ENCODE peak calls at places on chromosomes 11 and 22, in ten cellular contexts. P is NCI-H510A treated with DMSO at 0.1 percent for 48 hours; Z is left cardiac atrium; S is stimulated activated CD4-positive, alpha-beta T cell treated with anti-CD3 and anti-CD28 coated beads, Interleukin-2, amount 100 ng/mL, for 48 hours; H is stimulated activated CD8-positive, alpha-beta memory T cell treated with anti-CD3 and anti-CD28 coated beads, Interleukin-4, amount 100 ng/mL, for 1 hour; D is cerebellum; K is GM13977; W is NCI-H1105; A is GM13976; N is ecto neural progenitor cell. I is an unnamed sample.

GRCh38 chr11:106827687-106828086 is 190.6 kb downstream of the GUCY1A2 start:
- DNase-seq in Z (no peak), K (no peak), A (no peak), N (no peak), P (no peak), H (no peak), S (no peak), W (no peak), D (no peak), I (no peak)

GRCh38 chr22:37896181-37896592 is 9.9 kb upstream of the MICALL1 start:
- DNase-seq in D (no peak), W (no peak), N (no peak), Z (no peak), H (peak; percentile 18), A (peak; percentile 84), P (no peak), K (peak; percentile 70), S (no peak), I (peak; percentile 87)

GRCh38 chr22:49915610-49916009 is 2.6 kb downstream of the ALG12 start:
- DNase-seq in K (no peak), S (no peak), D (no peak), Z (peak; percentile 13), P (no peak), H (no peak), W (no peak), N (no peak), A (no peak), I (no peak)

GRCh38 chr11:8247312-8247711 is 16.4 kb downstream of the LMO1 start:
- DNase-seq in A (no peak), H (no peak), D (no peak), W (no peak), P (no peak), N (no peak), S (no peak), Z (no peak), K (no peak), I (peak; percentile 28)

GRCh38 chr11:65586676-65587075 is 8.9 kb downstream of the KCNK7 start:
- DNase-seq in W (no peak), P (no peak), A (no peak), H (no peak), Z (no peak), S (no peak), D (no peak), N (peak; percentile 77), K (no peak), I (no peak)

GRCh38 chr11:65241134-65241533 is 20.6 kb upstream of the POLA2 start:
- DNase-seq in N (no peak), P (no peak), H (no peak), Z (no peak), S (no peak), K (no peak), A (no peak), D (no peak), W (no peak), I (no peak)

GRCh38 chr22:28279888-28280287 is 360.8 kb upstream of the PITPNB start:
- DNase-seq in Z (no peak), W (no peak), D (no peak), N (no peak), H (no peak), S (no peak), A (no peak), P (no peak), K (no peak), I (no peak)

GRCh38 chr22:37768273-37768672 is 39.5 kb upstream of the GCAT start:
- DNase-seq in W (no peak), D (no peak), P (no peak), K (no peak), A (no peak), H (no peak), S (no peak), N (no peak), Z (no peak), I (no peak)

GRCh38 chr11:16881074-16881709 is 133.0 kb downstream of the PLEKHA7 start:
- DNase-seq in N (peak; percentile 61), P (no peak), K (no peak), Z (peak; percentile 68), D (peak; percentile 53), H (no peak), S (no peak), A (no peak), W (peak; percentile 12), I (peak; percentile 56)

GRCh38 chr22:23763579-23764331 is 965 bp downstream of the C22orf15 start:
- DNase-seq in A (peak; percentile 64), K (peak; percentile 58), H (no peak), S (peak; percentile 37), Z (no peak), N (no peak), W (no peak), P (no peak), D (no peak), I (peak; percentile 43)

GRCh38 chr22:42933783-42934144 is 76.7 kb upstream of the ARFGAP3 start:
- DNase-seq in Z (no peak), H (no peak), W (no peak), D (no peak), A (no peak), P (no peak), S (no peak), K (no peak), N (no peak), I (peak; percentile 48)

GRCh38 chr22:47630741-47631534 is 868.5 kb downstream of the TBC1D22A start:
- DNase-seq in D (no peak), S (no peak), Z (no peak), P (peak; percentile 72), N (peak; percentile 22), W (no peak), A (no peak), H (no peak), K (no peak), I (no peak)

GRCh38 chr11:117538731-117539130 is 211.1 kb downstream of the CEP164 start:
- DNase-seq in W (no peak), N (peak; percentile 60), S (no peak), H (no peak), D (no peak), Z (no peak), P (no peak), A (no peak), K (no peak), I (no peak)

GRCh38 chr11:2950825-2951224 is 21.6 kb upstream of the PHLDA2 start:
- DNase-seq in N (no peak), H (no peak), S (no peak), Z (no peak), W (no peak), P (no peak), D (no peak), K (no peak), A (no peak), I (no peak)

GRCh38 chr11:13970986-13971385 is 8.5 kb downstream of the SPON1 start:
- DNase-seq in D (no peak), K (no peak), A (no peak), S (no peak), Z (no peak), P (peak; percentile 34), H (no peak), N (no peak), W (peak; percentile 24), I (peak; percentile 10)

GRCh38 chr11:64842851-64843841 is 1.3 kb downstream of the CDC42BPG start:
- DNase-seq in S (no peak), H (no peak), W (no peak), D (no peak), K (no peak), N (peak; percentile 68), P (no peak), A (no peak), Z (no peak), I (no peak)

GRCh38 chr11:107770546-107770945 is 58.7 kb upstream of the SLN start:
- DNase-seq in A (no peak), N (no peak), K (no peak), D (no peak), Z (no peak), S (no peak), W (no peak), P (no peak), H (no peak), I (peak; percentile 25)

GRCh38 chr22:19799322-19800190 is 39.0 kb downstream of the TBX1 start:
- DNase-seq in H (no peak), D (peak; percentile 19), K (no peak), S (no peak), P (no peak), Z (peak; percentile 60), W (no peak), N (no peak), A (no peak), I (no peak)

GRCh38 chr11:70210516-70210915 is 7.4 kb downstream of the FADD start:
- DNase-seq in P (no peak), D (no peak), A (no peak), S (no peak), N (no peak), K (no peak), Z (no peak), H (no peak), W (no peak), I (no peak)

GRCh38 chr11:31815743-31816466 is 4.8 kb upstream of the PAX6 start:
- DNase-seq in P (no peak), H (no peak), N (peak; percentile 61), Z (no peak), D (no peak), K (peak; percentile 38), W (no peak), S (no peak), A (peak; percentile 37), I (no peak)

GRCh38 chr22:33116846-33117547 is 58.8 kb upstream of the SYN3 start:
- DNase-seq in H (no peak), A (no peak), K (no peak), W (no peak), N (no peak), Z (no peak), P (no peak), D (no peak), S (no peak), I (no peak)

GRCh38 chr11:35337136-35337918 is 82.0 kb downstream of the SLC1A2 start:
- DNase-seq in W (no peak), P (no peak), A (no peak), N (no peak), K (no peak), D (no peak), S (peak; percentile 3), Z (no peak), H (no peak), I (peak; percentile 41)

GRCh38 chr22:37519268-37520195 is at the start of gene CARD10:
- DNase-seq in K (peak; percentile 65), N (peak; percentile 66), D (no peak), W (no peak), S (no peak), H (no peak), P (no peak), Z (no peak), A (no peak), I (no peak)

GRCh38 chr22:46114518-46115387 is 35.6 kb upstream of the PPARA start:
- DNase-seq in D (no peak), A (no peak), Z (no peak), N (no peak), S (no peak), P (no peak), W (no peak), H (no peak), K (no peak), I (no peak)

GRCh38 chr11:61996933-61997332 is 29.5 kb upstream of the FTH1 start:
- DNase-seq in W (no peak), H (no peak), Z (no peak), N (no peak), D (no peak), K (no peak), P (no peak), A (peak; percentile 15), S (no peak), I (no peak)

I was measured in GM12865.